ENCODE peak calls at places on chromosomes 13 and 19, in eight cellular contexts. X is GM23338, I is MM.1S, F is neural progenitor cell, N is GM23248, P is HCT116, H is hepatocyte, B is PC-3. E is an unnamed sample. For H3K4me1, the result is how much of the 10 kb centered on the place peaks cover.

GRCh38 chr13:33207616-33207964 is 78.0 kb downstream of the STARD13 start:
- DNase-seq in X (no peak), I (no peak), F (no peak), N (peak), P (no peak), H (peak), B (no peak), E (no peak)

GRCh38 chr13:107138987-107139386 is 571.0 kb upstream of the ARGLU1 start:
- DNase-seq in X (no peak), I (no peak), F (no peak), N (no peak), P (no peak), H (no peak), B (no peak), E (no peak)

GRCh38 chr19:48989701-48990291 is 3.3 kb downstream of the GYS1 start:
- DNase-seq in X (no peak), I (no peak), F (no peak), N (no peak), P (no peak), H (no peak), B (no peak), E (no peak)

GRCh38 chr13:47327856-47328255 is 431.0 kb upstream of the HTR2A start:
- DNase-seq in X (no peak), I (no peak), F (no peak), N (no peak), P (no peak), H (no peak), B (no peak), E (no peak)

GRCh38 chr13:64083396-64083795 is 2667.7 kb upstream of the PCDH20 start:
- DNase-seq in X (no peak), I (no peak), F (no peak), N (no peak), P (no peak), H (no peak), B (peak), E (no peak)

GRCh38 chr13:26022538-26023292 is 29.1 kb downstream of the SHISA2 start:
- DNase-seq in X (no peak), I (no peak), F (no peak), N (peak), P (no peak), H (peak), B (peak), E (no peak)

GRCh38 chr13:51999525-51999924 is 11.7 kb downstream of the ATP7B start:
- DNase-seq in X (no peak), I (no peak), F (no peak), N (peak), P (no peak), H (no peak), B (peak), E (no peak)

GRCh38 chr13:93409001-93409400 is 182.4 kb downstream of the GPC6 start:
- DNase-seq in X (no peak), I (no peak), F (no peak), N (peak), P (no peak), H (no peak), B (no peak), E (no peak)

GRCh38 chr19:10339380-10339960 is at the start of gene ICAM3:
- DNase-seq in X (no peak), I (peak), F (no peak), N (no peak), P (no peak), H (no peak), B (no peak), E (peak)

GRCh38 chr13:105814219-105814901 is 721.1 kb downstream of the EFNB2 start:
- DNase-seq in X (no peak), I (no peak), F (no peak), N (no peak), P (peak), H (no peak), B (peak), E (no peak)

GRCh38 chr13:112767506-112768471 is 78.0 kb downstream of the ATP11A start:
- DNase-seq in X (no peak), I (no peak), F (no peak), N (no peak), P (no peak), H (no peak), B (no peak), E (no peak)

GRCh38 chr13:105804561-105805190 is 730.8 kb downstream of the EFNB2 start:
- DNase-seq in X (no peak), I (no peak), F (no peak), N (peak), P (no peak), H (no peak), B (peak), E (no peak)

DNA sequence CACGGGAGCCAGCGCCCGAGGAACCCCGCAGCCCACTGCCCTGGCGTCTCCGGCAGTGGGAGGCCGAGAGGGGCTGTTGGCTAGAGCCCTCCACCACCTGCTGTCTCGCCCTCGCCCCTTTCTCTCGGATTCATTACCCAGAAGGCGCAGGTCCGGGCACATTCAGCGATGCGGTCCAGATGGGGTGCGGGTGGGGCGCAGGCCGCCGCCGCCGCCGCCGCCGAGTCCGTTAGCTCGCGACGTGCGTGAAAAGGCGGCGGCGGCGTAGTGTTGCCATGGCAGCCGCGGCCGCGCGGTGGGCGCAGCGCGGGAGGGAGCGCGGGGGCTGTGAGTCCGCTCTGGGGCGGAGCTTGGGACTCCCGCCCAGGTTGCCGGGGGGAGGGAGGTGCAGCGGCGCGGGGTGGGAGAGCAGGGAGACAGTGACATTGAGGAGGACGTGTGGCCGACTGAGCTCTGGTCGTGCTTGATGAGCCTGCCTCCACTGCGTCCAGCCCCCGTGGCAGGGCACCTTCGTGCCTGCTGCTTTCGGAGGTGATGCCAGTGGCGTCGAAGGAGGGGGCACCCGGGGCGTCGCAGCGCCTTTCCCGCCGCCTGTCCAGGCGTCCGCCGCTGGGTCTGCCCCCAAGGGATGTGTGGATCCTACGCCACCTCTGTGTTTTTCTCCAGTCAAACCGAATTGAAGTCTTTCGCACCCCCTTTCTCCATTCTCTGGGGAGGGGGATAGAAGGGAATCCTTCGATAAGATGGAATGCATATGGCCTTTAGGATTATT is at the start of gene KATNAL1:
- DNase-seq in X (peak), I (peak), F (peak), N (peak), P (no peak), H (peak), B (peak), E (peak)
- TF ChIP-seq EZH2phosphoT487 in X (no peak), I (no peak), F (no peak), N (no peak), P (no peak), H (no peak), B (no peak), E (no peak)

GRCh38 chr19:8459095-8459494 is 14.3 kb downstream of the HNRNPM start:
- DNase-seq in X (no peak), I (no peak), F (no peak), N (no peak), P (no peak), H (no peak), B (no peak), E (no peak)
- H3K4me1 ChIP-seq in X (half or more), I (under half), F (under half), N (under half), P (under half), H (under half), B (under half), E (under half)

DNA sequence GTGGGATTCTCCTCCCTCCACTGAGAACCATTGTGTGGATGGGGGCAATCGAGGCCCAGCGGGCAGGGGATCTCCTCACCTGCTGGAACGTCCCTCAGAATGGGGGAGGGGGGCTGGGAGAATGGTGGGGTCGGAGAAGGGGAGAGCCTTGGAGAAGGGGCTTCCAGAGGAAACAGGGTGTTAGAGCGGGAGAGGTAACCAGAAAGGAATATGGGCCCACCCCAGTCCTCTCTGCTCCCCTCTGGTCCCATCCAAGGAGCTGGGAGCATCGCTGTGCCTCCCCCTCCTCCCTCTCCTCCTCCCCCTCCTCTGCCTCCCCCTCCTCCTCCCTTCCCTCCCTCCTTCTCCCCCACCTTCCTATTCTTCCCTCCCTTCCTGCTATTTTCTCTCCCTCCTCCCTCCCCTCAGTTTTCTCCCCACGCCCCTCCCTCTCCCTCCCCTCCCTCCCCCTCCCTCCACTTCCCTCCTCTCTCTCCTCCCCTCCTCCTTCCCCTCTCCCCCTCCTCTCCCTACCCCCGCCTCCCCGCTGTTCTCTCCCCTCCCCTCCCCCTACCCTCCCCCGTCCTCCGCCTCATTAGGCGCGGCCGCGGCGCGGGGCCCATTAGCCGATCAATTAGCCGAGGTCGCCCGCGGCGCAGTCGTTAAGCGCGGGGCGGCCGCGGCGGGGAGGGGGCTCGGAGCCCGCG is 15.5 kb downstream of the TLE5 start:
- DNase-seq in X (peak), I (no peak), F (peak), N (no peak), P (no peak), H (peak), B (no peak), E (no peak)
- H3K4me3 ChIP-seq in X (peak), I (no peak), F (peak), N (peak), P (no peak), H (peak), B (peak), E (peak)

GRCh38 chr19:14406645-14407331 is 12.4 kb downstream of the DDX39A start:
- DNase-seq in X (no peak), I (no peak), F (no peak), N (no peak), P (no peak), H (no peak), B (no peak), E (no peak)
- TF ChIP-seq EZH2phosphoT487 in X (no peak), I (no peak), F (no peak), N (no peak), P (no peak), H (no peak), B (no peak), E (no peak)

GRCh38 chr13:24159921-24160324 is 597 bp upstream of the SPATA13 start:
- DNase-seq in X (peak), I (no peak), F (peak), N (peak), P (no peak), H (no peak), B (peak), E (no peak)

GRCh38 chr13:24159362-24159761 is 1.2 kb upstream of the SPATA13 start:
- DNase-seq in X (no peak), I (no peak), F (no peak), N (no peak), P (no peak), H (no peak), B (no peak), E (no peak)

GRCh38 chr13:24162604-24163003 is 2.1 kb downstream of the SPATA13 start:
- DNase-seq in X (no peak), I (no peak), F (peak), N (no peak), P (no peak), H (no peak), B (peak), E (no peak)

GRCh38 chr13:24161010-24161775 is 673 bp downstream of the SPATA13 start:
- DNase-seq in X (peak), I (peak), F (peak), N (peak), P (no peak), H (peak), B (peak), E (peak)

GRCh38 chr13:24161980-24162517 is 1.5 kb downstream of the SPATA13 start:
- DNase-seq in X (no peak), I (no peak), F (no peak), N (no peak), P (no peak), H (no peak), B (peak), E (no peak)
- H3K4me1 ChIP-seq in X (under half), I (under half), F (under half), N (under half), P (under half), H (under half), B (under half), E (under half)

GRCh38 chr13:27921421-27921960 is 1.7 kb downstream of the PDX1 start:
- DNase-seq in X (peak), I (no peak), F (peak), N (no peak), P (no peak), H (no peak), B (no peak), E (no peak)
- H3K4me3 ChIP-seq in X (peak), I (no peak), F (peak), N (peak), P (no peak), H (peak), B (peak), E (no peak)

DNA sequence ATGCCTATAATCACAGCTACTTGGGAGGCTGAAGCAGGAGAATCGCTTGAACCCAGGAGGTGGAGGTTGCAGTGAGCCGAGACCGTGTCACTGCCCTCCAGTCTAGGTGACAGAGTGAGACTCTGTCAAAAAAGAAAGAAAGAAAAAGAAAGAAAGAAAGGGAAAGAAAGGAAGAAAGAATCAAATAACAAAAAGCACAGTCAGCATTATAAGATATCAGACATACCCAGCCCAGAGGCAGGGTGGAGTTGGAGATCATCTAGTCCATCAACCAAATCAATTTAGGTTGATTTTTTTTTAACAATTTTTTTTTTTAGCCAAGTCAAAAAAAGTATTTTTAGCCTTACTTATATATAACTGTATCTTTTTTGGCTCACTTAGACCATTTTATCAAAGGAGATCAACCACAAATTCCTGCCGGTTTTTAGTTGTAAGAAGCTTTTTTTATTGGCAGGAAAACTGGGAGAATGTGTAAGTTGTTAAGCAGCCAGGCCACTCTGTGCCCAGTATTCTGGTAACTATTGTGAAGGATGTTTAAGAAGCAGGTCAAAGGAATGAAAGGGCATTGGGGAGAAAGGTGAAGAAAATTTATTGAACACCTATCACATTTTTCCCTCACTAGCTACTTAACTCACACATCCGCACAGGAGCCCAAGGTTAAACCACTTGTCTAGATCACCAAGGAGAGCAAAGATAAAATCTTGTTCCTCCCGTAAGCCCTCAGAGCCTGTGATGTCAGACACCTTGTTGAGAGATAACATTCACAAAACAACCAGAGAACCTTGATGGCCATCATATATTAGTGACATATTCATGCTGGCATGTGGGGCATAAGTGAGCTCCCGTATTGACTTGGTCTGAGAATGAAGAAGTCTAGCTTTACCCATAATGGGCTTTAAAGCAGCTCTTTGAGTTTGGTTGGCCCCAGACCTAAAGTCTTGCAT is 91.8 kb downstream of the COL4A2 start:
- DNase-seq in X (no peak), I (no peak), F (no peak), N (peak), P (no peak), H (no peak), B (no peak), E (no peak)
- TF ChIP-seq EZH2phosphoT487 in X (no peak), I (no peak), F (no peak), N (no peak), P (no peak), H (no peak), B (no peak), E (no peak)

GRCh38 chr13:49302222-49302621 is 54.5 kb downstream of the CDADC1 start:
- DNase-seq in X (no peak), I (no peak), F (no peak), N (no peak), P (no peak), H (no peak), B (no peak), E (no peak)
- H3K4me1 ChIP-seq in X (under half), I (under half), F (under half), N (under half), P (under half), H (under half), B (under half), E (half or more)

GRCh38 chr19:18647807-18648206 is 11.0 kb downstream of the KLHL26 start:
- DNase-seq in X (no peak), I (no peak), F (no peak), N (no peak), P (no peak), H (no peak), B (no peak), E (no peak)

GRCh38 chr19:18645035-18645511 is 8.2 kb downstream of the KLHL26 start:
- DNase-seq in X (no peak), I (no peak), F (no peak), N (peak), P (no peak), H (no peak), B (no peak), E (no peak)

GRCh38 chr19:18646535-18647370 is 9.9 kb downstream of the KLHL26 start:
- DNase-seq in X (no peak), I (no peak), F (no peak), N (no peak), P (no peak), H (no peak), B (no peak), E (no peak)

GRCh38 chr19:18647371-18647767 is 10.5 kb downstream of the KLHL26 start:
- DNase-seq in X (no peak), I (no peak), F (no peak), N (no peak), P (no peak), H (no peak), B (no peak), E (no peak)

GRCh38 chr19:18644144-18645034 is 7.6 kb downstream of the KLHL26 start:
- DNase-seq in X (no peak), I (no peak), F (no peak), N (peak), P (no peak), H (no peak), B (no peak), E (peak)
- H3K4me3 ChIP-seq in X (no peak), I (no peak), F (no peak), N (no peak), P (no peak), H (no peak), B (no peak), E (no peak)